ENCODE peak calls at places on chromosomes 2 and 18, in ten cellular contexts. G is IMR-90, A is psoas muscle, T is foreskin fibroblast, H is upper lobe of left lung, K is heart right ventricle, M is astrocyte of the spinal cord, Y is BE2C, F is neural crest cell, Z is A549. D is an unnamed sample.

GRCh38 chr2:30234180-30234971 is 3.0 kb downstream of the LBH start:
- DNase-seq in G (peak; percentile 96), A (peak; percentile 47), T (peak; percentile 66), H (no peak), K (no peak), M (peak; percentile 91), Y (no peak), F (no peak), Z (peak; percentile 89), D (no peak)

GRCh38 chr18:51417643-51418483 is 220.4 kb upstream of the MEX3C start:
- DNase-seq in G (no peak), A (no peak), T (no peak), H (no peak), K (no peak), M (no peak), Y (no peak), F (no peak), Z (no peak), D (peak; percentile 98)

GRCh38 chr2:16553222-16553621 is 112.4 kb downstream of the CYRIA start:
- DNase-seq in G (peak; percentile 33), A (no peak), T (peak; percentile 1), H (peak; percentile 48), K (peak; percentile 16), M (peak; percentile 42), Y (peak; percentile 53), F (peak; percentile 44), Z (peak; percentile 54), D (peak; percentile 37)

GRCh38 chr2:175431054-175431780 is 249.7 kb upstream of the ATP5MC3 start:
- DNase-seq in G (no peak), A (no peak), T (no peak), H (no peak), K (no peak), M (no peak), Y (peak; percentile 51), F (no peak), Z (no peak), D (no peak)

GRCh38 chr2:150303281-150303680 is 184.2 kb downstream of the RND3 start:
- DNase-seq in G (no peak), A (no peak), T (peak; percentile 9), H (no peak), K (no peak), M (no peak), Y (no peak), F (no peak), Z (peak; percentile 39), D (no peak)

GRCh38 chr2:137689549-137689948 is 274.7 kb upstream of the HNMT start:
- DNase-seq in G (no peak), A (no peak), T (no peak), H (no peak), K (no peak), M (peak; percentile 29), Y (no peak), F (no peak), Z (no peak), D (no peak)

GRCh38 chr2:210215120-210215519 is 10.1 kb downstream of the ACADL start:
- DNase-seq in G (no peak), A (no peak), T (no peak), H (peak; percentile 25), K (no peak), M (no peak), Y (no peak), F (no peak), Z (no peak), D (no peak)

GRCh38 chr2:120454993-120455789 is 109.3 kb downstream of the INHBB start:
- DNase-seq in G (peak; percentile 71), A (no peak), T (no peak), H (no peak), K (no peak), M (peak; percentile 18), Y (no peak), F (no peak), Z (no peak), D (no peak)

GRCh38 chr2:43170733-43171101 is 55.7 kb downstream of the ZFP36L2 start:
- DNase-seq in G (no peak), A (no peak), T (no peak), H (peak; percentile 47), K (no peak), M (no peak), Y (no peak), F (no peak), Z (no peak), D (peak; percentile 30)

GRCh38 chr2:52936029-52936428 is 831.6 kb upstream of the CHAC2 start:
- DNase-seq in G (peak; percentile 37), A (no peak), T (peak; percentile 2), H (no peak), K (no peak), M (peak; percentile 44), Y (no peak), F (no peak), Z (peak; percentile 36), D (no peak)

DNA sequence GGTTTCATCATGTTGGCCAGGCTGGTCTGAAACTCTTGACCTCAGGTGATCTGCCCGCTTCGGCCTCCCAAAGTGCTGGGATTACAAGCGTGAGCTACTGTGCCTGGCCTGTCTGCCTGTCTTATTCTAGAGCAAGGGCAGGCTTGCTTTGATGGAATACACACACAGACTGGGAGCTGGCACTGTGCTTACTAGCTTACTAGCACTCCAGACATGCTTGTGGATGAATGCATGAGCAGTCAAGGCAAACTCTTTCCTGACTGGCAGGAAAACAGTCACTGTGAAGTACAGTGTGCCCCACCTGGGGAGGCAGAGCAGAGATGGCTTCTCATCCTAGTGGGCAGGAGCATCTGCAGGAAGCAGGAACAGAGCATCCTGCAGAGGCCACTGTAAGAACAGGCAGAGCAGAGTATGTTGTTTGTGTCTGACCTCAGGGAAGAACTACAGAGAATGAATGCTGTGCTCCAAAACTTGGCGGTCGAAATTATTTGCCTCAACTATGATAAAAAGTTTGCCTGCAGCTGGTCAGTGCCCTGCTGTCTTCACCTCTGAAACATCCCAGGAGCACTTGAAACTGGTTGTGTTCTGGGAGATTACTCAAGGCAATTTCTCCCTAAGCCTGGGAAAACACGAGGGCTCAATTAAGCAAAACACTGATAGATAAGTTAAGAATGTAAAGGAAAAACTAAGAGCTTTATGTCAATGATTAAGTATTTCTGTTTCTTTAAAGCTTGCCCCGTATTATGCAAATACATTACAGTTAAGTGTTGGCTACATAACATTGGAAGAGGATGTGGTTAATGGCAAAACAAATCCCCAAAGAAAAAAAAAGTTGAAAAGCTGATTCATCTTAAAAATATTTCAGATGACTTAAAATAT is 102.4 kb downstream of the VAPA start:
- DNase-seq in G (peak; percentile 96), A (no peak), T (peak; percentile 97), H (no peak), K (peak; percentile 56), M (peak; percentile 85), Y (no peak), F (no peak), Z (no peak), D (no peak)
- TF ChIP-seq CTCF in G (peak; percentile 64), A (no peak), T (peak; percentile 79), H (no peak), K (peak; percentile 55), M (peak; percentile 67), Y (no peak), F (no peak), Z (no peak), D (peak; percentile 32)

GRCh38 chr2:167843203-167843602 is 404.2 kb downstream of the STK39 start:
- DNase-seq in G (no peak), A (no peak), T (no peak), H (no peak), K (no peak), M (no peak), Y (no peak), F (no peak), Z (no peak), D (no peak)

GRCh38 chr2:167842047-167842446 is 405.3 kb downstream of the STK39 start:
- DNase-seq in G (no peak), A (no peak), T (no peak), H (no peak), K (no peak), M (no peak), Y (no peak), F (no peak), Z (no peak), D (no peak)

GRCh38 chr2:167843657-167844056 is 403.7 kb downstream of the STK39 start:
- DNase-seq in G (no peak), A (no peak), T (no peak), H (no peak), K (no peak), M (no peak), Y (no peak), F (no peak), Z (no peak), D (no peak)

DNA sequence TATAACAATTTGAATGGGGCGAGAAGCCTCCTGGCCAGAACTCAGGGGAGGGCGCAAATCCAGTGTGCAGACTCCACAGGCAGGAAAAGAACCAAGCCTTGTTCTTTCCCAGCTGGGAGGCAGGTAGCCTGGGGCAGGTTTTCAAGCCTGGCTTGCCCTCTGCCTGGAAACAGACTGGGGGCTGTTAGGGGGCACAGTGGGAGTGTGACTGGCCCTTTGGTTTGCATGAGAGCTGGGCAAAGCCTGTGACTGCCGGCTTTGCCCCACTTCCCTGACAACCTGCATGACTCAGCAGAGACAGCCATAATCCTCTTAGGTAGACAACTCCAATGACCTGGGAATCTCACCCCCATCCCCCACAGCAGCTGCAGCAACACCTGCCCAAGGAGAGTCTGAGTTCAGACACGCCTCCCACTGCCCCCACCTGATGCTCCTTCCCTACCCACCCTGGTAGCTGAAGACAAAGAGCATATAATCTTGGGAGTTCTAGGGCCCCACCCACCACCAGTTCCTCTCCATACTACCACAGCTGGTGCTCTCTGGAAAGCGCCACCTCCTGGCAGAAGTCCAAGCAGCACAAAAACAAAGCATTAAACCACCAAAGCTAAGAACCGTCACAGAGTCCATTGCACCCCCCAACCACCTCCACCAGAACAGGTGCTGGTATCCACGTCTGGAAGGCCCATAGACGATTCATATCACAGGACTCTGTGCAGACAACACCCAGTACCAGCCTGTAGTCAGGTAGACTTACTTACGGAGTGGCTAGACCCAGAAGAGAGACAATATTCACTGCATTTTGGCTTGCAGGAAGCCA is 402.5 kb downstream of the STK39 start:
- DNase-seq in G (no peak), A (no peak), T (no peak), H (no peak), K (no peak), M (no peak), Y (peak; percentile 24), F (no peak), Z (peak; percentile 3), D (peak; percentile 89)
- TF ChIP-seq CTCF in G (no peak), A (no peak), T (no peak), H (no peak), K (no peak), M (no peak), Y (peak; percentile 35), F (peak; percentile 24), Z (no peak), D (peak; percentile 75)

GRCh38 chr2:127128508-127128907 is 21.6 kb upstream of the BIN1 start:
- DNase-seq in G (no peak), A (no peak), T (no peak), H (peak; percentile 71), K (no peak), M (no peak), Y (peak; percentile 52), F (no peak), Z (no peak), D (peak; percentile 93)
- TF ChIP-seq CTCF in G (no peak), A (no peak), T (no peak), H (no peak), K (no peak), M (no peak), Y (no peak), F (no peak), Z (no peak), D (no peak)

DNA sequence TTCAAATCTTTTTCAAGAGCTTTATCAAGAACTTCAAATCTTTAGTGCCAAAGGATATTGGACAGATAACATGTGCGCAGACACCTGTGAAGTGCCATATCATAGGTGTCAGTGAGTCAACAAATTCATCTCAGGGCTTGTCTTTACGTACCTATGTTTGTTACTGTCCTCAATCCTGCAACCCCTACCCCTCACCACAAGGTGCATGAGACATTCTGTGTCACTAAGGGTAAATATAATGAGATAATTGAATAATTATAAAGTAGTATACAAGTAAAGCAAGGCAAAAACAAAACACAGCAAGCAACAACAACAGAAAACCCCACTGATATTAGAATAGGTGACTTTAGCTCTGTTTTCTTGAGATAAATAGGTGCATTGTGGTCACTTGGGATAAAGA is 1495.8 kb upstream of the TMEFF2 start:
- DNase-seq in G (no peak), A (no peak), T (no peak), H (no peak), K (no peak), M (no peak), Y (no peak), F (no peak), Z (no peak), D (no peak)
- TF ChIP-seq CTCF in G (no peak), A (no peak), T (no peak), H (no peak), K (no peak), M (no peak), Y (no peak), F (no peak), Z (no peak), D (peak; percentile 31)

D was measured in H9.